ENCODE peak calls at places on chromosomes 3 and 15, in six cellular contexts. One of them, this sample, is unnamed.

GRCh38 chr15:33296050-33296449 is 14.7 kb upstream of the RYR3 start:
- DNase-seq in A549: no peak
- DNase-seq in endothelial cell of umbilical vein: no peak
- DNase-seq in K562: no peak
- DNase-seq in HepG2: no peak
- DNase-seq in GM12878: no peak
- DNase-seq in this sample: no peak

GRCh38 chr15:58260911-58261267 is 122.7 kb downstream of the AQP9 start:
- DNase-seq in A549: no peak
- DNase-seq in endothelial cell of umbilical vein: no peak
- DNase-seq in K562: no peak
- DNase-seq in HepG2: no peak
- DNase-seq in GM12878: no peak
- DNase-seq in this sample: no peak

GRCh38 chr3:40924559-40925058 is 274.7 kb upstream of the CTNNB1 start:
- DNase-seq in A549: no peak
- DNase-seq in endothelial cell of umbilical vein: no peak
- DNase-seq in K562: no peak
- DNase-seq in HepG2: peak
- DNase-seq in GM12878: no peak
- DNase-seq in this sample: no peak

GRCh38 chr15:100761253-100761935 is 118.2 kb upstream of the ALDH1A3 start:
- DNase-seq in A549: no peak
- DNase-seq in endothelial cell of umbilical vein: no peak
- DNase-seq in K562: no peak
- DNase-seq in HepG2: no peak
- DNase-seq in GM12878: no peak
- DNase-seq in this sample: no peak

GRCh38 chr3:155835341-155836071 is 18.7 kb downstream of the SLC33A1 start:
- DNase-seq in A549: no peak
- DNase-seq in endothelial cell of umbilical vein: no peak
- DNase-seq in K562: no peak
- DNase-seq in HepG2: no peak
- DNase-seq in GM12878: no peak
- DNase-seq in this sample: no peak

GRCh38 chr3:142022381-142022780 is 127.0 kb downstream of the TFDP2 start:
- DNase-seq in A549: peak
- DNase-seq in endothelial cell of umbilical vein: peak
- DNase-seq in K562: peak
- DNase-seq in HepG2: no peak
- DNase-seq in GM12878: peak
- DNase-seq in this sample: peak

GRCh38 chr15:26352406-26352805 is 420.5 kb downstream of the GABRB3 start:
- DNase-seq in A549: no peak
- DNase-seq in endothelial cell of umbilical vein: no peak
- DNase-seq in K562: no peak
- DNase-seq in HepG2: no peak
- DNase-seq in GM12878: no peak
- DNase-seq in this sample: no peak

GRCh38 chr3:177466076-177466475 is 268.8 kb upstream of the TBL1XR1 start:
- DNase-seq in A549: no peak
- DNase-seq in endothelial cell of umbilical vein: no peak
- DNase-seq in K562: no peak
- DNase-seq in HepG2: no peak
- DNase-seq in GM12878: no peak
- DNase-seq in this sample: no peak

GRCh38 chr3:71135373-71136088 is 448.0 kb downstream of the FOXP1 start:
- DNase-seq in A549: no peak
- DNase-seq in endothelial cell of umbilical vein: no peak
- DNase-seq in K562: no peak
- DNase-seq in HepG2: peak
- DNase-seq in GM12878: no peak
- DNase-seq in this sample: no peak

GRCh38 chr3:123341871-123342630 is 106.8 kb downstream of the ADCY5 start:
- DNase-seq in A549: no peak
- DNase-seq in endothelial cell of umbilical vein: no peak
- DNase-seq in K562: no peak
- DNase-seq in HepG2: no peak
- DNase-seq in GM12878: no peak
- DNase-seq in this sample: no peak

GRCh38 chr3:10137178-10137577 is 4.4 kb upstream of the VHL start:
- DNase-seq in A549: no peak
- DNase-seq in endothelial cell of umbilical vein: no peak
- DNase-seq in K562: no peak
- DNase-seq in HepG2: peak
- DNase-seq in GM12878: no peak
- DNase-seq in this sample: peak

GRCh38 chr3:155963557-155963956 is 93.1 kb downstream of the GMPS start:
- DNase-seq in A549: no peak
- DNase-seq in endothelial cell of umbilical vein: peak
- DNase-seq in K562: no peak
- DNase-seq in HepG2: no peak
- DNase-seq in GM12878: no peak
- DNase-seq in this sample: peak

GRCh38 chr3:111012388-111013248 is 59.0 kb upstream of the NECTIN3 start:
- DNase-seq in A549: peak
- DNase-seq in endothelial cell of umbilical vein: no peak
- DNase-seq in K562: no peak
- DNase-seq in HepG2: peak
- DNase-seq in GM12878: no peak
- DNase-seq in this sample: peak

GRCh38 chr3:125431391-125431790 is 56.3 kb upstream of the ZNF148 start:
- DNase-seq in A549: no peak
- DNase-seq in endothelial cell of umbilical vein: no peak
- DNase-seq in K562: no peak
- DNase-seq in HepG2: no peak
- DNase-seq in GM12878: no peak
- DNase-seq in this sample: no peak

GRCh38 chr3:32758375-32758753 is 59.4 kb upstream of the TRIM71 start:
- DNase-seq in A549: no peak
- DNase-seq in endothelial cell of umbilical vein: no peak
- DNase-seq in K562: no peak
- DNase-seq in HepG2: no peak
- DNase-seq in GM12878: no peak
- DNase-seq in this sample: peak

GRCh38 chr3:33578325-33579180 is 138.3 kb upstream of the UBP1 start:
- DNase-seq in A549: peak
- DNase-seq in endothelial cell of umbilical vein: peak
- DNase-seq in K562: no peak
- DNase-seq in HepG2: peak
- DNase-seq in GM12878: no peak
- DNase-seq in this sample: no peak

GRCh38 chr3:190709351-190709773 is 153.1 kb downstream of the GMNC start:
- DNase-seq in A549: no peak
- DNase-seq in endothelial cell of umbilical vein: no peak
- DNase-seq in K562: no peak
- DNase-seq in HepG2: no peak
- DNase-seq in GM12878: no peak
- DNase-seq in this sample: no peak

GRCh38 chr15:90209591-90209990 is 8.5 kb downstream of the SEMA4B start:
- DNase-seq in A549: no peak
- DNase-seq in endothelial cell of umbilical vein: no peak
- DNase-seq in K562: no peak
- DNase-seq in HepG2: no peak
- DNase-seq in GM12878: peak
- DNase-seq in this sample: no peak

GRCh38 chr3:188416041-188416440 is 262.1 kb downstream of the LPP start:
- DNase-seq in A549: no peak
- DNase-seq in endothelial cell of umbilical vein: no peak
- DNase-seq in K562: no peak
- DNase-seq in HepG2: no peak
- DNase-seq in GM12878: no peak
- DNase-seq in this sample: no peak

GRCh38 chr3:46998852-46999515 is 19.5 kb downstream of the NBEAL2 start:
- DNase-seq in A549: no peak
- DNase-seq in endothelial cell of umbilical vein: no peak
- DNase-seq in K562: no peak
- DNase-seq in HepG2: no peak
- DNase-seq in GM12878: no peak
- DNase-seq in this sample: no peak

GRCh38 chr3:54570008-54570407 is 357.9 kb downstream of the LRTM1 start:
- DNase-seq in A549: no peak
- DNase-seq in endothelial cell of umbilical vein: no peak
- DNase-seq in K562: no peak
- DNase-seq in HepG2: no peak
- DNase-seq in GM12878: no peak
- DNase-seq in this sample: no peak

GRCh38 chr15:93035092-93035915 is 53.7 kb downstream of the RGMA start:
- DNase-seq in A549: no peak
- DNase-seq in endothelial cell of umbilical vein: no peak
- DNase-seq in K562: no peak
- DNase-seq in HepG2: no peak
- DNase-seq in GM12878: no peak
- DNase-seq in this sample: no peak

GRCh38 chr15:93035953-93036810 is 52.8 kb downstream of the RGMA start:
- DNase-seq in A549: peak
- DNase-seq in endothelial cell of umbilical vein: peak
- DNase-seq in K562: peak
- DNase-seq in HepG2: peak
- DNase-seq in GM12878: no peak
- DNase-seq in this sample: peak

GRCh38 chr15:93033434-93034045 is 55.5 kb downstream of the RGMA start:
- DNase-seq in A549: no peak
- DNase-seq in endothelial cell of umbilical vein: no peak
- DNase-seq in K562: no peak
- DNase-seq in HepG2: no peak
- DNase-seq in GM12878: no peak
- DNase-seq in this sample: no peak

GRCh38 chr15:93036922-93037321 is 52.1 kb downstream of the RGMA start:
- DNase-seq in A549: no peak
- DNase-seq in endothelial cell of umbilical vein: no peak
- DNase-seq in K562: no peak
- DNase-seq in HepG2: no peak
- DNase-seq in GM12878: no peak
- DNase-seq in this sample: no peak

GRCh38 chr15:93034512-93034911 is 54.5 kb downstream of the RGMA start:
- DNase-seq in A549: no peak
- DNase-seq in endothelial cell of umbilical vein: no peak
- DNase-seq in K562: no peak
- DNase-seq in HepG2: no peak
- DNase-seq in GM12878: no peak
- DNase-seq in this sample: no peak
- TF ChIP-seq MYC in A549: no peak
- TF ChIP-seq MYC in endothelial cell of umbilical vein: no peak
- TF ChIP-seq MYC in K562: no peak
- TF ChIP-seq MYC in HepG2: no peak
- TF ChIP-seq MYC in GM12878: no peak
- TF ChIP-seq MYC in this sample: no peak

DNA sequence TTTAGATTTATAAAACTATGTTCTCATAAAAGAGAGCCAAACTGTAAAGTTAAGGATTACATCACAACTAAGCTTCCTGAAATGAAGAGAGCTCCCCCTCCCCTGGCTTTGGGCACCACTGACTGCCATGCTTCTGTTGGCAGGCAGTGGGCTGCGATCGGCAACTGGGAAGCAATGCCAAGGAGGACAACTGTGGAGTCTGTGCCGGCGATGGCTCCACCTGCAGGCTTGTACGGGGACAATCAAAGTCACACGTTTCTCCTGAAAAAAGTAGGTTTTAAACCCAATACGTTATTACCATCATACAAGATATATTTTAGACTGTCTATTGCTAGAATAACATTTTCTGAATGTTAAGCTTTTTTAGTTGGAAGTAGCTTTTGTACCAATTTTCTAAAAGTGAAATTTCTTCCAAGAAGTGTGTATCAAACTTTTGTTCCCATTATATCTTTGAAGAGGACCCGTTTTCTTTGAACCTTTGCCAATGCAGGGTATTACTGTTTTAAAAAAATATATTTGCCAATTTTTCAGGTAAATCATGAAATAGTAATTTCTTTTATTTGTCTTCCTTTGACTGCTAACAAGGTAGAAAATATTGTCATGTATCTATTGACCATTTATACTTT is 184.1 kb downstream of the ADAMTSL3 start:
- DNase-seq in A549: peak
- DNase-seq in endothelial cell of umbilical vein: no peak
- DNase-seq in K562: peak
- DNase-seq in HepG2: peak
- DNase-seq in GM12878: no peak
- DNase-seq in this sample: peak
- TF ChIP-seq MYC in A549: no peak
- TF ChIP-seq MYC in endothelial cell of umbilical vein: no peak
- TF ChIP-seq MYC in K562: no peak
- TF ChIP-seq MYC in HepG2: no peak
- TF ChIP-seq MYC in GM12878: no peak
- TF ChIP-seq MYC in this sample: no peak

DNA sequence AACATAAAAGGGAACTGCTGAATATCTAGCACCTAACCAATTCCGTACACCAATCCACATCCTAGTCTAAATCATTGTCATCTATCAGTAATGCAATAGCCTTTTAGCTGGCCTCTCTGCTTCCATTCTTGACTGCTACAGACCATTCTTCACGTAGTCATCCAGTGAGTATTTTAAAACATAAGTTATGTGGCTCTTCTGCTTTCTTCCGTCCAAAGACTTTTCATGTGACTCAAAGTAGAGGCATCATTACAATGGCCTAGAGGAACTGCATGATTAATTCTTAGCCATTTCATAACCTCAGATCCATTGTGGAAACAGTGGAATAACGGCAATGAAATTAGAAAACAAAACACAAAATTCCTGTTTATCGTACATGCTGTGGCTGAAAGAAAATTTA is 88.9 kb upstream of the CBLB start:
- DNase-seq in A549: no peak
- DNase-seq in endothelial cell of umbilical vein: no peak
- DNase-seq in K562: no peak
- DNase-seq in HepG2: no peak
- DNase-seq in GM12878: no peak
- DNase-seq in this sample: no peak
- TF ChIP-seq MYC in A549: no peak
- TF ChIP-seq MYC in endothelial cell of umbilical vein: no peak
- TF ChIP-seq MYC in K562: no peak
- TF ChIP-seq MYC in HepG2: no peak
- TF ChIP-seq MYC in GM12878: no peak
- TF ChIP-seq MYC in this sample: no peak

GRCh38 chr3:131221731-131222130 is 159.8 kb upstream of the NUDT16 start:
- DNase-seq in A549: peak
- DNase-seq in endothelial cell of umbilical vein: no peak
- DNase-seq in K562: no peak
- DNase-seq in HepG2: no peak
- DNase-seq in GM12878: no peak
- DNase-seq in this sample: no peak

GRCh38 chr3:131216340-131216739 is 165.2 kb upstream of the NUDT16 start:
- DNase-seq in A549: no peak
- DNase-seq in endothelial cell of umbilical vein: no peak
- DNase-seq in K562: no peak
- DNase-seq in HepG2: no peak
- DNase-seq in GM12878: no peak
- DNase-seq in this sample: no peak

GRCh38 chr3:131218196-131218595 is 163.4 kb upstream of the NUDT16 start:
- DNase-seq in A549: no peak
- DNase-seq in endothelial cell of umbilical vein: no peak
- DNase-seq in K562: no peak
- DNase-seq in HepG2: no peak
- DNase-seq in GM12878: no peak
- DNase-seq in this sample: no peak

GRCh38 chr3:131217296-131217741 is 164.3 kb upstream of the NUDT16 start:
- DNase-seq in A549: peak
- DNase-seq in endothelial cell of umbilical vein: no peak
- DNase-seq in K562: no peak
- DNase-seq in HepG2: no peak
- DNase-seq in GM12878: no peak
- DNase-seq in this sample: no peak

GRCh38 chr3:131216801-131217200 is 164.8 kb upstream of the NUDT16 start:
- DNase-seq in A549: peak
- DNase-seq in endothelial cell of umbilical vein: peak
- DNase-seq in K562: peak
- DNase-seq in HepG2: peak
- DNase-seq in GM12878: no peak
- DNase-seq in this sample: peak
- TF ChIP-seq MYC in A549: no peak
- TF ChIP-seq MYC in endothelial cell of umbilical vein: no peak
- TF ChIP-seq MYC in K562: no peak
- TF ChIP-seq MYC in HepG2: no peak
- TF ChIP-seq MYC in GM12878: no peak
- TF ChIP-seq MYC in this sample: peak